ENCODE peak calls at places on chromosomes 3 and 15, in ten cellular contexts. One of them, this sample, is unnamed.
A peak's percentile ranks its signal among the peaks of the same experiment; 100 is the strongest.

GRCh38 chr15:75200765-75201608 is 695 bp upstream of the C15orf39 start:
- DNase-seq in Peyer's patch: peak; percentile 89
- DNase-seq in IMR-90: no peak
- DNase-seq in keratinocyte: peak; percentile 83
- DNase-seq in kidney epithelial cell: no peak
- DNase-seq in lower lobe of right lung: peak; percentile 83
- DNase-seq in LNCaP clone FGC: no peak
- DNase-seq in A673: peak; percentile 35
- DNase-seq in CD8-positive, alpha-beta T cell: peak; percentile 39
- DNase-seq in lung: peak; percentile 77
- DNase-seq in this sample: peak; percentile 55

GRCh38 chr15:69141833-69142232 is 18.6 kb upstream of the GLCE start:
- DNase-seq in Peyer's patch: no peak
- DNase-seq in IMR-90: no peak
- DNase-seq in keratinocyte: no peak
- DNase-seq in kidney epithelial cell: no peak
- DNase-seq in lower lobe of right lung: no peak
- DNase-seq in LNCaP clone FGC: no peak
- DNase-seq in A673: no peak
- DNase-seq in CD8-positive, alpha-beta T cell: no peak
- DNase-seq in lung: no peak
- DNase-seq in this sample: no peak

GRCh38 chr3:45911496-45912226 is 25.3 kb downstream of the CCR9 start:
- DNase-seq in Peyer's patch: no peak
- DNase-seq in IMR-90: no peak
- DNase-seq in keratinocyte: no peak
- DNase-seq in kidney epithelial cell: no peak
- DNase-seq in lower lobe of right lung: no peak
- DNase-seq in LNCaP clone FGC: no peak
- DNase-seq in A673: no peak
- DNase-seq in CD8-positive, alpha-beta T cell: no peak
- DNase-seq in lung: no peak
- DNase-seq in this sample: no peak

GRCh38 chr3:59517448-59517847 is 467.6 kb upstream of the CFAP20DC start:
- DNase-seq in Peyer's patch: no peak
- DNase-seq in IMR-90: no peak
- DNase-seq in keratinocyte: no peak
- DNase-seq in kidney epithelial cell: no peak
- DNase-seq in lower lobe of right lung: no peak
- DNase-seq in LNCaP clone FGC: no peak
- DNase-seq in A673: peak; percentile 4
- DNase-seq in CD8-positive, alpha-beta T cell: no peak
- DNase-seq in lung: no peak
- DNase-seq in this sample: no peak

GRCh38 chr3:184565421-184566211 is 4.0 kb downstream of the EPHB3 start:
- DNase-seq in Peyer's patch: peak; percentile 73
- DNase-seq in IMR-90: peak; percentile 90
- DNase-seq in keratinocyte: peak; percentile 66
- DNase-seq in kidney epithelial cell: peak; percentile 70
- DNase-seq in lower lobe of right lung: peak; percentile 87
- DNase-seq in LNCaP clone FGC: peak; percentile 87
- DNase-seq in A673: peak; percentile 67
- DNase-seq in CD8-positive, alpha-beta T cell: no peak
- DNase-seq in lung: peak; percentile 91
- DNase-seq in this sample: peak; percentile 80

GRCh38 chr3:4407941-4408340 is 59.1 kb downstream of the SUMF1 start:
- DNase-seq in Peyer's patch: no peak
- DNase-seq in IMR-90: no peak
- DNase-seq in keratinocyte: no peak
- DNase-seq in kidney epithelial cell: no peak
- DNase-seq in lower lobe of right lung: no peak
- DNase-seq in LNCaP clone FGC: peak; percentile 46
- DNase-seq in A673: no peak
- DNase-seq in CD8-positive, alpha-beta T cell: no peak
- DNase-seq in lung: no peak
- DNase-seq in this sample: no peak

GRCh38 chr15:58070801-58071418 is 5.4 kb upstream of the ALDH1A2 start:
- DNase-seq in Peyer's patch: peak; percentile 83
- DNase-seq in IMR-90: peak; percentile 43
- DNase-seq in keratinocyte: no peak
- DNase-seq in kidney epithelial cell: no peak
- DNase-seq in lower lobe of right lung: peak; percentile 59
- DNase-seq in LNCaP clone FGC: no peak
- DNase-seq in A673: peak; percentile 82
- DNase-seq in CD8-positive, alpha-beta T cell: peak; percentile 37
- DNase-seq in lung: peak; percentile 55
- DNase-seq in this sample: peak; percentile 69

GRCh38 chr15:98906712-98907083 is 100.9 kb downstream of the PGPEP1L start:
- DNase-seq in Peyer's patch: no peak
- DNase-seq in IMR-90: peak; percentile 58
- DNase-seq in keratinocyte: peak; percentile 65
- DNase-seq in kidney epithelial cell: no peak
- DNase-seq in lower lobe of right lung: peak; percentile 72
- DNase-seq in LNCaP clone FGC: no peak
- DNase-seq in A673: no peak
- DNase-seq in CD8-positive, alpha-beta T cell: no peak
- DNase-seq in lung: peak; percentile 48
- DNase-seq in this sample: no peak

GRCh38 chr3:189766416-189766815 is 135.2 kb downstream of the TP63 start:
- DNase-seq in Peyer's patch: no peak
- DNase-seq in IMR-90: peak; percentile 7
- DNase-seq in keratinocyte: no peak
- DNase-seq in kidney epithelial cell: no peak
- DNase-seq in lower lobe of right lung: no peak
- DNase-seq in LNCaP clone FGC: peak; percentile 32
- DNase-seq in A673: no peak
- DNase-seq in CD8-positive, alpha-beta T cell: no peak
- DNase-seq in lung: no peak
- DNase-seq in this sample: peak; percentile 29

GRCh38 chr15:88788036-88788435 is 15.2 kb upstream of the ACAN start:
- DNase-seq in Peyer's patch: no peak
- DNase-seq in IMR-90: no peak
- DNase-seq in keratinocyte: no peak
- DNase-seq in kidney epithelial cell: no peak
- DNase-seq in lower lobe of right lung: no peak
- DNase-seq in LNCaP clone FGC: no peak
- DNase-seq in A673: no peak
- DNase-seq in CD8-positive, alpha-beta T cell: no peak
- DNase-seq in lung: no peak
- DNase-seq in this sample: no peak

GRCh38 chr15:77461486-77461885 is 40.8 kb downstream of the HMG20A start:
- DNase-seq in Peyer's patch: no peak
- DNase-seq in IMR-90: peak; percentile 67
- DNase-seq in keratinocyte: no peak
- DNase-seq in kidney epithelial cell: no peak
- DNase-seq in lower lobe of right lung: no peak
- DNase-seq in LNCaP clone FGC: no peak
- DNase-seq in A673: no peak
- DNase-seq in CD8-positive, alpha-beta T cell: no peak
- DNase-seq in lung: no peak
- DNase-seq in this sample: no peak

GRCh38 chr3:30729512-30729911 is 123.1 kb downstream of the TGFBR2 start:
- DNase-seq in Peyer's patch: no peak
- DNase-seq in IMR-90: no peak
- DNase-seq in keratinocyte: no peak
- DNase-seq in kidney epithelial cell: no peak
- DNase-seq in lower lobe of right lung: no peak
- DNase-seq in LNCaP clone FGC: no peak
- DNase-seq in A673: no peak
- DNase-seq in CD8-positive, alpha-beta T cell: no peak
- DNase-seq in lung: no peak
- DNase-seq in this sample: no peak

GRCh38 chr3:58015524-58015915 is 7.3 kb downstream of the FLNB start:
- DNase-seq in Peyer's patch: no peak
- DNase-seq in IMR-90: no peak
- DNase-seq in keratinocyte: no peak
- DNase-seq in kidney epithelial cell: no peak
- DNase-seq in lower lobe of right lung: no peak
- DNase-seq in LNCaP clone FGC: no peak
- DNase-seq in A673: no peak
- DNase-seq in CD8-positive, alpha-beta T cell: no peak
- DNase-seq in lung: no peak
- DNase-seq in this sample: no peak
- H3K4me3 ChIP-seq in Peyer's patch: no peak overlapping the region
- H3K4me3 ChIP-seq in IMR-90: no peak overlapping the region
- H3K4me3 ChIP-seq in keratinocyte: no peak overlapping the region
- H3K4me3 ChIP-seq in kidney epithelial cell: no peak overlapping the region
- H3K4me3 ChIP-seq in lower lobe of right lung: no peak overlapping the region
- H3K4me3 ChIP-seq in LNCaP clone FGC: no peak overlapping the region
- H3K4me3 ChIP-seq in A673: no peak overlapping the region
- H3K4me3 ChIP-seq in CD8-positive, alpha-beta T cell: no peak overlapping the region
- H3K4me3 ChIP-seq in lung: no peak overlapping the region
- H3K4me3 ChIP-seq in this sample: no peak overlapping the region

GRCh38 chr3:38396239-38396638 is 49.7 kb downstream of the XYLB start:
- DNase-seq in Peyer's patch: no peak
- DNase-seq in IMR-90: no peak
- DNase-seq in keratinocyte: no peak
- DNase-seq in kidney epithelial cell: no peak
- DNase-seq in lower lobe of right lung: no peak
- DNase-seq in LNCaP clone FGC: no peak
- DNase-seq in A673: no peak
- DNase-seq in CD8-positive, alpha-beta T cell: no peak
- DNase-seq in lung: peak; percentile 3
- DNase-seq in this sample: no peak

GRCh38 chr3:38396861-38397260 is 50.3 kb downstream of the XYLB start:
- DNase-seq in Peyer's patch: no peak
- DNase-seq in IMR-90: no peak
- DNase-seq in keratinocyte: no peak
- DNase-seq in kidney epithelial cell: no peak
- DNase-seq in lower lobe of right lung: no peak
- DNase-seq in LNCaP clone FGC: no peak
- DNase-seq in A673: no peak
- DNase-seq in CD8-positive, alpha-beta T cell: no peak
- DNase-seq in lung: peak; percentile 16
- DNase-seq in this sample: no peak

GRCh38 chr3:38401563-38401962 is 52.1 kb upstream of the ACVR2B start:
- DNase-seq in Peyer's patch: no peak
- DNase-seq in IMR-90: no peak
- DNase-seq in keratinocyte: no peak
- DNase-seq in kidney epithelial cell: no peak
- DNase-seq in lower lobe of right lung: no peak
- DNase-seq in LNCaP clone FGC: no peak
- DNase-seq in A673: no peak
- DNase-seq in CD8-positive, alpha-beta T cell: no peak
- DNase-seq in lung: no peak
- DNase-seq in this sample: no peak

GRCh38 chr3:38392604-38393163 is 46.1 kb downstream of the XYLB start:
- DNase-seq in Peyer's patch: no peak
- DNase-seq in IMR-90: no peak
- DNase-seq in keratinocyte: no peak
- DNase-seq in kidney epithelial cell: no peak
- DNase-seq in lower lobe of right lung: no peak
- DNase-seq in LNCaP clone FGC: no peak
- DNase-seq in A673: no peak
- DNase-seq in CD8-positive, alpha-beta T cell: no peak
- DNase-seq in lung: no peak
- DNase-seq in this sample: no peak

GRCh38 chr3:38397320-38397719 is 50.7 kb downstream of the XYLB start:
- DNase-seq in Peyer's patch: no peak
- DNase-seq in IMR-90: peak; percentile 47
- DNase-seq in keratinocyte: no peak
- DNase-seq in kidney epithelial cell: no peak
- DNase-seq in lower lobe of right lung: no peak
- DNase-seq in LNCaP clone FGC: no peak
- DNase-seq in A673: peak; percentile 1
- DNase-seq in CD8-positive, alpha-beta T cell: no peak
- DNase-seq in lung: peak; percentile 13
- DNase-seq in this sample: peak; percentile 63
- TF ChIP-seq CTCF in Peyer's patch: no peak
- TF ChIP-seq CTCF in IMR-90: no peak
- TF ChIP-seq CTCF in keratinocyte: no peak
- TF ChIP-seq CTCF in kidney epithelial cell: no peak
- TF ChIP-seq CTCF in lower lobe of right lung: no peak
- TF ChIP-seq CTCF in LNCaP clone FGC: no peak
- TF ChIP-seq CTCF in A673: no peak
- TF ChIP-seq CTCF in CD8-positive, alpha-beta T cell: no peak
- TF ChIP-seq CTCF in lung: no peak
- TF ChIP-seq CTCF in this sample: no peak

GRCh38 chr3:82132210-82133069 is 371.0 kb upstream of the GBE1 start:
- DNase-seq in Peyer's patch: no peak
- DNase-seq in IMR-90: no peak
- DNase-seq in keratinocyte: no peak
- DNase-seq in kidney epithelial cell: peak; percentile 26
- DNase-seq in lower lobe of right lung: no peak
- DNase-seq in LNCaP clone FGC: no peak
- DNase-seq in A673: no peak
- DNase-seq in CD8-positive, alpha-beta T cell: no peak
- DNase-seq in lung: no peak
- DNase-seq in this sample: no peak

GRCh38 chr3:82133070-82133606 is 371.7 kb upstream of the GBE1 start:
- DNase-seq in Peyer's patch: peak; percentile 74
- DNase-seq in IMR-90: peak; percentile 63
- DNase-seq in keratinocyte: peak; percentile 21
- DNase-seq in kidney epithelial cell: peak; percentile 12
- DNase-seq in lower lobe of right lung: peak; percentile 52
- DNase-seq in LNCaP clone FGC: peak; percentile 45
- DNase-seq in A673: peak; percentile 57
- DNase-seq in CD8-positive, alpha-beta T cell: peak; percentile 36
- DNase-seq in lung: peak; percentile 47
- DNase-seq in this sample: peak; percentile 59

GRCh38 chr3:82137050-82137449 is 375.6 kb upstream of the GBE1 start:
- DNase-seq in Peyer's patch: no peak
- DNase-seq in IMR-90: no peak
- DNase-seq in keratinocyte: no peak
- DNase-seq in kidney epithelial cell: no peak
- DNase-seq in lower lobe of right lung: no peak
- DNase-seq in LNCaP clone FGC: no peak
- DNase-seq in A673: no peak
- DNase-seq in CD8-positive, alpha-beta T cell: no peak
- DNase-seq in lung: no peak
- DNase-seq in this sample: no peak
- H3K4me3 ChIP-seq in Peyer's patch: no peak overlapping the region
- H3K4me3 ChIP-seq in IMR-90: no peak overlapping the region
- H3K4me3 ChIP-seq in keratinocyte: no peak overlapping the region
- H3K4me3 ChIP-seq in kidney epithelial cell: no peak overlapping the region
- H3K4me3 ChIP-seq in lower lobe of right lung: no peak overlapping the region
- H3K4me3 ChIP-seq in LNCaP clone FGC: no peak overlapping the region
- H3K4me3 ChIP-seq in A673: no peak overlapping the region
- H3K4me3 ChIP-seq in CD8-positive, alpha-beta T cell: no peak overlapping the region
- H3K4me3 ChIP-seq in lung: no peak overlapping the region
- H3K4me3 ChIP-seq in this sample: no peak overlapping the region

DNA sequence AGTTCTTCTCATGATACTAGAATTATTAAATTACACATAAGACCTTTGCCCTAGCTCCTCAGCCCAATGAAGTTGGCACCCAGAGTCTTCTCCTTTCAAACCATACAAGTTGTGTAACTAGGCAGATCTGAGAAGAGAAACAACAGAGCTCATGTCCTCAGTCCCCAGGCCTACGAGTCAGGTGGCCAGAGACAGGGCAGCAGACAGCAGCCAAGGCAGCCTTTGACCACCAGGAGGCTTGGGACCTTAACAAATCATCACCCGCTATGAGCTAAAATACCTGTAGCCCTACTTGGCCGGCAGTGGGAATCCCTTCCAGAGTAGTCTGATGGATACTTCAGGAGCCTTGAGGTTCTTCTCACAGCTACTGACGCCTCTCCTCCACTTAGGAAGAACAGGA is 18.3 kb downstream of the STIMATE start:
- DNase-seq in Peyer's patch: no peak
- DNase-seq in IMR-90: no peak
- DNase-seq in keratinocyte: no peak
- DNase-seq in kidney epithelial cell: no peak
- DNase-seq in lower lobe of right lung: no peak
- DNase-seq in LNCaP clone FGC: no peak
- DNase-seq in A673: no peak
- DNase-seq in CD8-positive, alpha-beta T cell: no peak
- DNase-seq in lung: no peak
- DNase-seq in this sample: no peak
- TF ChIP-seq CTCF in Peyer's patch: no peak
- TF ChIP-seq CTCF in IMR-90: no peak
- TF ChIP-seq CTCF in keratinocyte: no peak
- TF ChIP-seq CTCF in kidney epithelial cell: no peak
- TF ChIP-seq CTCF in lower lobe of right lung: no peak
- TF ChIP-seq CTCF in LNCaP clone FGC: no peak
- TF ChIP-seq CTCF in A673: no peak
- TF ChIP-seq CTCF in CD8-positive, alpha-beta T cell: no peak
- TF ChIP-seq CTCF in lung: no peak
- TF ChIP-seq CTCF in this sample: peak; percentile 6

This sample was measured in fibroblast of villous mesenchyme.